ENCODE peak calls at places on chromosomes 4 and X, in six cellular contexts. One of them, this sample, is unnamed.

GRCh38 chrX:116114999-116115398 is 55.5 kb upstream of the AGTR2 start:
- DNase-seq in mesendoderm: no peak
- DNase-seq in GDM1: no peak
- DNase-seq in sigmoid colon: no peak
- DNase-seq in SHP77: no peak
- DNase-seq in RPMI7951: no peak
- DNase-seq in this sample: no peak

GRCh38 chrX:135437867-135438733 is 16.4 kb downstream of the SMIM10L2A start:
- DNase-seq in mesendoderm: peak; percentile 11
- DNase-seq in GDM1: peak; percentile 1
- DNase-seq in sigmoid colon: no peak
- DNase-seq in SHP77: peak; percentile 16
- DNase-seq in RPMI7951: no peak
- DNase-seq in this sample: no peak

GRCh38 chrX:151902813-151903591 is 9.7 kb upstream of the MAGEA4 start:
- DNase-seq in mesendoderm: peak; percentile 1
- DNase-seq in GDM1: no peak
- DNase-seq in sigmoid colon: peak; percentile 80
- DNase-seq in SHP77: no peak
- DNase-seq in RPMI7951: peak; percentile 88
- DNase-seq in this sample: no peak

GRCh38 chrX:130108647-130109428 is 1.5 kb downstream of the ELF4 start:
- DNase-seq in mesendoderm: peak; percentile 62
- DNase-seq in GDM1: peak; percentile 20
- DNase-seq in sigmoid colon: no peak
- DNase-seq in SHP77: no peak
- DNase-seq in RPMI7951: peak; percentile 44
- DNase-seq in this sample: no peak

GRCh38 chr4:54090804-54091623 is 8.9 kb upstream of the GSX2 start:
- DNase-seq in mesendoderm: no peak
- DNase-seq in GDM1: no peak
- DNase-seq in sigmoid colon: no peak
- DNase-seq in SHP77: no peak
- DNase-seq in RPMI7951: no peak
- DNase-seq in this sample: no peak

GRCh38 chrX:154988719-154989118 is 33.8 kb downstream of the F8 start:
- DNase-seq in mesendoderm: no peak
- DNase-seq in GDM1: no peak
- DNase-seq in sigmoid colon: no peak
- DNase-seq in SHP77: no peak
- DNase-seq in RPMI7951: no peak
- DNase-seq in this sample: no peak

GRCh38 chrX:42128587-42128986 is 205.2 kb upstream of the CASK start:
- DNase-seq in mesendoderm: no peak
- DNase-seq in GDM1: no peak
- DNase-seq in sigmoid colon: no peak
- DNase-seq in SHP77: no peak
- DNase-seq in RPMI7951: no peak
- DNase-seq in this sample: peak; percentile 58

GRCh38 chr4:186642530-186642929 is 81.1 kb downstream of the FAT1 start:
- DNase-seq in mesendoderm: no peak
- DNase-seq in GDM1: no peak
- DNase-seq in sigmoid colon: no peak
- DNase-seq in SHP77: no peak
- DNase-seq in RPMI7951: no peak
- DNase-seq in this sample: no peak

GRCh38 chrX:47568656-47569295 is 7.8 kb downstream of the ARAF start:
- DNase-seq in mesendoderm: peak; percentile 67
- DNase-seq in GDM1: no peak
- DNase-seq in sigmoid colon: no peak
- DNase-seq in SHP77: no peak
- DNase-seq in RPMI7951: no peak
- DNase-seq in this sample: peak; percentile 51

GRCh38 chr4:54843106-54843505 is 185.3 kb downstream of the KIT start:
- DNase-seq in mesendoderm: peak; percentile 10
- DNase-seq in GDM1: no peak
- DNase-seq in sigmoid colon: no peak
- DNase-seq in SHP77: no peak
- DNase-seq in RPMI7951: no peak
- DNase-seq in this sample: no peak

GRCh38 chr4:75708218-75708691 is 16.1 kb upstream of the USO1 start:
- DNase-seq in mesendoderm: peak; percentile 53
- DNase-seq in GDM1: peak; percentile 27
- DNase-seq in sigmoid colon: no peak
- DNase-seq in SHP77: no peak
- DNase-seq in RPMI7951: no peak
- DNase-seq in this sample: peak; percentile 16